ENCODE peak calls at places on chromosomes 16 and 17, in eight cellular contexts. X is nephron progenitor cell, Q is thoracic aorta, V is foreskin fibroblast, N is bronchial epithelial cell, W is tibial artery, A is neural crest cell, F is colonic mucosa. O is an unnamed sample.
A peak's percentile ranks its signal among the peaks of the same experiment; 100 is the strongest.

GRCh38 chr16:70437017-70437581 is 1.8 kb downstream of the ST3GAL2 start:
- DNase-seq in X (peak; percentile 76), Q (no peak), V (peak; percentile 93), N (no peak), W (no peak), A (no peak), F (no peak), O (no peak)

GRCh38 chr16:82653550-82654511 is 27.1 kb downstream of the CDH13 start:
- DNase-seq in X (no peak), Q (no peak), V (peak; percentile 92), N (peak; percentile 82), W (no peak), A (no peak), F (no peak), O (peak; percentile 55)

GRCh38 chr17:62652251-62653001 is 25.0 kb downstream of the MRC2 start:
- DNase-seq in X (peak; percentile 61), Q (no peak), V (peak; percentile 87), N (peak; percentile 28), W (peak; percentile 91), A (no peak), F (peak; percentile 60), O (no peak)

GRCh38 chr17:48064638-48065037 is 16.5 kb downstream of the NFE2L1 start:
- DNase-seq in X (no peak), Q (no peak), V (no peak), N (no peak), W (no peak), A (no peak), F (no peak), O (no peak)

GRCh38 chr16:12558641-12559040 is 245.0 kb downstream of the CPPED1 start:
- DNase-seq in X (no peak), Q (no peak), V (no peak), N (no peak), W (no peak), A (no peak), F (no peak), O (no peak)

GRCh38 chr16:31201511-31202401 is 804 bp downstream of the PYCARD start:
- DNase-seq in X (peak; percentile 32), Q (no peak), V (peak; percentile 48), N (peak; percentile 50), W (no peak), A (no peak), F (peak; percentile 84), O (peak; percentile 84)

GRCh38 chr17:75814900-75815373 is 29.3 kb downstream of the UNC13D start:
- DNase-seq in X (no peak), Q (no peak), V (peak; percentile 76), N (peak; percentile 83), W (no peak), A (no peak), F (no peak), O (no peak)

GRCh38 chr17:17928422-17929386 is 43.5 kb downstream of the TOM1L2 start:
- DNase-seq in X (no peak), Q (no peak), V (no peak), N (no peak), W (peak; percentile 71), A (no peak), F (no peak), O (no peak)

GRCh38 chr16:86126891-86127290 is 227.9 kb downstream of the IRF8 start:
- DNase-seq in X (no peak), Q (no peak), V (no peak), N (no peak), W (no peak), A (no peak), F (no peak), O (no peak)

GRCh38 chr17:66403846-66404597 is 101.6 kb downstream of the PRKCA start:
- DNase-seq in X (no peak), Q (no peak), V (peak; percentile 34), N (no peak), W (no peak), A (no peak), F (no peak), O (no peak)

GRCh38 chr17:78294776-78295175 is 63.3 kb downstream of the TMEM235 start:
- DNase-seq in X (no peak), Q (no peak), V (peak; percentile 43), N (peak; percentile 90), W (no peak), A (no peak), F (no peak), O (no peak)

GRCh38 chr17:42180922-42181850 is at the start of gene KCNH4:
- DNase-seq in X (peak; percentile 56), Q (peak; percentile 33), V (peak; percentile 88), N (peak; percentile 20), W (peak; percentile 80), A (peak; percentile 50), F (peak; percentile 74), O (peak; percentile 85)

GRCh38 chr16:56549744-56550385 is 15.0 kb upstream of the MT4 start:
- DNase-seq in X (no peak), Q (no peak), V (peak; percentile 64), N (peak; percentile 71), W (no peak), A (no peak), F (no peak), O (no peak)

GRCh38 chr16:29825145-29826044 is 5.1 kb downstream of the MVP start:
- DNase-seq in X (no peak), Q (no peak), V (peak; percentile 94), N (peak; percentile 27), W (no peak), A (no peak), F (peak; percentile 70), O (peak; percentile 74)

GRCh38 chr17:40418428-40418706 is 671 bp upstream of the TOP2A start:
- DNase-seq in X (no peak), Q (no peak), V (no peak), N (no peak), W (no peak), A (no peak), F (no peak), O (peak; percentile 58)

GRCh38 chr17:49574945-49575523 is 637 bp upstream of the NXPH3 start:
- DNase-seq in X (no peak), Q (no peak), V (no peak), N (no peak), W (no peak), A (no peak), F (no peak), O (no peak)

DNA sequence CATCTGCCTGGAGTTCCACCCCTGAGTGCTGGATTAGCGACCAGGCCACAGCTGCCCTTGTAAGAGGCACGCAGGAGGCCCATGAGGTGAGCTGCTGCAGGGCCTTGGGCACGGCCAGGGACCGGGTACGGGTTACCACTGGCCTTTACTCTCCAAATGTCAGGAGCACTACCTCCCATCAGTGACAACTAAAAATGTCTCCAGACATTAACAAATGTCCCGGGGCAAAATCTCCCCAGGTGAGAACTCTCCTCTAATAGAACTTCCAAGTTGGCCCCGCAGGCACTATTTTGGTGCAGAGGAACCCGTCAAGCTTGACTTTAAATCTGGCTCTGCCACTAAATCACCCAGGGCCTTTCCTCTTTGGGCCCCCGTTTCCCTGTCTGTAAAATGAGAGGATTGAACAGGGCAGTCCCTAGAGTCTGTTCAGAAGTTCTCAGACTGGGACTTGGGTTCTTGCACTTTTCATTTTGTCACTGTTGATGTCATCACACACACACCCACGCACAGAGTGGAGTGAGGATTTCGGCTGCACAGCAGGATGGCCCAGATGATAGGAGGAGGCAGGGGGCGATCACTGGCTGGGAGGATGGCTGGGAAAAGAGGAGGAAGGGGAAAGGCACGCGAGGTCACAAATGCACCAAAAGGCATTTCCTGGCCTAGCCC is 24.5 kb upstream of the MAPT start:
- DNase-seq in X (no peak), Q (no peak), V (no peak), N (no peak), W (no peak), A (no peak), F (no peak), O (no peak)
- TF ChIP-seq CTCF in X (no peak), Q (no peak), V (no peak), N (no peak), W (no peak), A (no peak), F (no peak), O (no peak)

DNA sequence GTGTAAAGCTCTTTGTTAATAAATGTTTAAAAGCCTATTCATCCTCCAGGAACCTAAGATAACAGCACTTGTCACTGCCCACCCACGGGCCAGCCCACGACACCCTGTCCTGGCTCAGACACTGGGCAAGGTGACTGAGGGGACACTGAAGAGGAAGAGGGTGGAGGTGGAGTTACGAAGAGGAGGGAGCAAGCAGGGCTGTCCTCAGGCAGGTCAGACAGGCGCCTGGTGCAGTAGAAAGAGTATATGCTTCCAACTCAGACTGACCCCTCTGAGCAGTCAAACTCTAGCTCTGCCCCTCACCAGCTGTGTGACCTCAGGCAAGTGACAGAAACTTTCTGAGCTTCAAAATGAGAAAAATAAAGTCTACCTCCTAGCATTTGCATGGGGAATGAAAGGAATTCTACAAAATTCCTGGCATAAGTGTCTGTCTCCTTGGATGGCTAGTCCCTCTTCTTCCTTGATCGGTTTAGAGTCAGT is 22.8 kb downstream of the TEX2 start:
- DNase-seq in X (no peak), Q (no peak), V (no peak), N (no peak), W (no peak), A (no peak), F (no peak), O (no peak)
- TF ChIP-seq CTCF in X (no peak), Q (no peak), V (no peak), N (no peak), W (no peak), A (peak; percentile 35), F (no peak), O (no peak)

GRCh38 chr17:2067048-2067452 is 12.1 kb downstream of the HIC1 start:
- DNase-seq in X (no peak), Q (no peak), V (peak; percentile 35), N (no peak), W (no peak), A (no peak), F (no peak), O (no peak)

GRCh38 chr17:2068589-2069051 is 13.7 kb downstream of the HIC1 start:
- DNase-seq in X (no peak), Q (no peak), V (peak; percentile 62), N (peak; percentile 61), W (no peak), A (no peak), F (no peak), O (no peak)

GRCh38 chr17:2067559-2067958 is 12.7 kb downstream of the HIC1 start:
- DNase-seq in X (no peak), Q (no peak), V (peak; percentile 60), N (no peak), W (no peak), A (no peak), F (no peak), O (no peak)

GRCh38 chr17:2070241-2071023 is 15.5 kb downstream of the HIC1 start:
- DNase-seq in X (no peak), Q (no peak), V (peak; percentile 15), N (no peak), W (no peak), A (no peak), F (no peak), O (no peak)

DNA sequence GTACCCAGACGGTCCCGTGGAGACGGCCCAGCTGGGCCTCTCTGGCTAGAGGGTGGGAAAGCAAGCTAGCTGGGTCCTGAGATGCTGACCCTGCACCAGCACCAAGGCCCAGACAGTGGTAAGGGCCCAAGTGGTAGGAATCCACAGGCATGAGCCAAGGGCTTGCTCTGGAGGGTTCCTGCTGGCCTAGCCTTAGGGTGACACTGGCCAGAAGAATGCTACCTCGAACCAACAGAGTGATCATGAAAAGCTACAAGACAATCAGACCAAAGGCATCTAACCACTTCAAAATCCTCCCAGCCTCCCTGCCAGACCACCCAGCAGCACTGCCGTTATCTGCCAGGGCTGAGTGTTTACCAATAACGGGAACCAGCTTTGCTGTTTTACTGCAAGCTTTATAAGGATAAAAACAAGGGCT is 13.2 kb downstream of the HIC1 start:
- DNase-seq in X (no peak), Q (no peak), V (peak; percentile 82), N (no peak), W (no peak), A (no peak), F (no peak), O (no peak)
- TF ChIP-seq CTCF in X (no peak), Q (no peak), V (peak; percentile 33), N (no peak), W (no peak), A (no peak), F (no peak), O (no peak)

GRCh38 chr17:77281024-77281903 is 140.5 kb downstream of the SEC14L1 start:
- DNase-seq in X (peak; percentile 74), Q (no peak), V (peak; percentile 54), N (peak; percentile 33), W (no peak), A (peak; percentile 26), F (peak; percentile 75), O (peak; percentile 77)
- TF ChIP-seq CTCF in X (no peak), Q (no peak), V (no peak), N (peak; percentile 27), W (no peak), A (peak; percentile 50), F (no peak), O (peak; percentile 66)

O was measured in Peyer's patch.